ENCODE peak calls at places on chromosomes 1 and 21, in seven cellular contexts. Z is CD8-positive, alpha-beta memory T cell; V is body of pancreas; L is esophagus squamous epithelium; O is aorta; I is mammary epithelial cell; B is heart left ventricle. D is an unnamed sample. For H3K27me3 and H3K36me3, the result is how much of the 10 kb centered on the place peaks cover.

GRCh38 chr1:97050501-97050900 is 328.9 kb downstream of the PTBP2 start:
- DNase-seq in O (no peak), B (no peak), L (no peak), V (no peak), Z (no peak), I (no peak), D (peak)

GRCh38 chr1:110508038-110508437 is 10.9 kb downstream of the KCNA10 start:
- DNase-seq in O (no peak), V (peak), Z (no peak), B (peak), L (no peak), I (no peak), D (peak)

GRCh38 chr1:51331206-51332100 is 1.1 kb upstream of the TTC39A start:
- DNase-seq in O (no peak), Z (no peak), I (peak), L (no peak), V (peak), B (no peak), D (peak)

GRCh38 chr1:241706967-241707366 is 54.9 kb downstream of the WDR64 start:
- DNase-seq in Z (peak), V (no peak), O (no peak), L (no peak), I (peak), B (no peak), D (no peak)

GRCh38 chr1:2935184-2935583 is 86.1 kb upstream of the ACTRT2 start:
- DNase-seq in B (peak), Z (no peak), O (peak), V (no peak), L (no peak), I (no peak), D (no peak)

GRCh38 chr1:53738205-53739108 is 507 bp downstream of the GLIS1 start:
- DNase-seq in B (no peak), O (peak), Z (no peak), L (no peak), V (no peak), I (peak), D (peak)

GRCh38 chr1:187516874-187517273 is 688.1 kb downstream of the PLA2G4A start:
- DNase-seq in V (no peak), O (no peak), B (no peak), L (no peak), I (peak), Z (no peak), D (no peak)

GRCh38 chr1:29281531-29281930 is 45.2 kb downstream of the PTPRU start:
- DNase-seq in B (no peak), I (no peak), V (no peak), Z (no peak), O (no peak), L (no peak), D (no peak)

GRCh38 chr1:61079276-61079897 is 3.0 kb upstream of the NFIA start:
- DNase-seq in L (no peak), V (no peak), O (no peak), Z (no peak), I (no peak), B (no peak), D (no peak)

GRCh38 chr1:9004731-9005708 is 21.2 kb downstream of the SLC2A7 start:
- DNase-seq in B (peak), O (peak), L (peak), V (peak), Z (peak), I (peak), D (peak)

GRCh38 chr1:66739401-66740157 is 12.7 kb upstream of the DYNLT5 start:
- DNase-seq in Z (no peak), I (no peak), B (no peak), L (no peak), O (peak), V (no peak), D (no peak)

GRCh38 chr1:233240839-233241682 is 54.5 kb downstream of the PCNX2 start:
- DNase-seq in L (no peak), I (no peak), Z (no peak), O (peak), B (peak), V (peak), D (peak)

GRCh38 chr1:41874903-41875411 is 43.8 kb downstream of the HIVEP3 start:
- DNase-seq in I (no peak), O (no peak), V (no peak), Z (no peak), B (no peak), L (no peak), D (no peak)

GRCh38 chr1:185157599-185158469 is 867 bp downstream of the SWT1 start:
- DNase-seq in Z (no peak), I (peak), L (no peak), B (no peak), V (no peak), O (no peak), D (no peak)

GRCh38 chr1:65254320-65255087 is 54.8 kb upstream of the DNAJC6 start:
- DNase-seq in V (peak), L (no peak), B (peak), O (peak), Z (peak), I (peak), D (peak)

GRCh38 chr1:60978421-60979357 is 103.7 kb upstream of the NFIA start:
- DNase-seq in V (peak), B (no peak), I (peak), L (no peak), O (no peak), Z (peak), D (peak)

GRCh38 chr21:45363921-45364463 is 41.0 kb upstream of the COL18A1 start:
- DNase-seq in B (peak), Z (no peak), O (peak), I (peak), L (no peak), V (peak), D (no peak)
- H3K4me3 ChIP-seq in B (peak), Z (no peak), O (no peak), I (no peak), L (peak), V (no peak), D (no peak)

DNA sequence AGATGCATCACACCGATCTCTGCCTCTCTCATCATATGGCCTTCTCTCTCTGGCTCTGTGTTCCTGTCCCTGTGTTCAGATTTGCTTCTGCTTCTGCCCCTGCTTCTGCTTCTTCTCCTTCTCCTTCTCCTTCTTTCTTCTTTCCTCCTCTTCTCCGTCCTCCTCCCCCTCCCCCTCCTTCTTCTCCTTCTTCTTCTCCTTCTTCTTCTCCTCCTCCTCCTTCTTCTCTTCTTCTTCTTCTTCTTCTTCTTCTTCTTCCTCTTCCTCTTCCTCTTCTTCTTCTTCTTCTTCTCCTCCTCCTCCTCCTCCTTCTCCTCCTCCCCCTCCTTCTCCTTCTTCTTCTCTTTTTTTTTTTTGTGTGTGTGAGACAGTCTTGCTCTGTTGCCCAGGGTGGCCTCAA is 139.9 kb upstream of the KLHDC7A start:
- DNase-seq in B (no peak), O (no peak), Z (no peak), I (no peak), V (no peak), L (no peak), D (no peak)
- H3K27me3 ChIP-seq in B (under half), O (under half), Z (under half), I (under half), V (under half), L (under half), D (under half)

GRCh38 chr21:37095821-37096220 is 22.8 kb downstream of the TTC3 start:
- DNase-seq in I (no peak), V (no peak), L (no peak), Z (no peak), B (no peak), O (no peak), D (no peak)
- H3K36me3 ChIP-seq in I (under half), V (under half), L (half or more), Z (under half), B (half or more), O (under half), D (under half)

GRCh38 chr1:211605613-211606326 is 26.8 kb upstream of the SLC30A1 start:
- DNase-seq in B (no peak), L (no peak), Z (no peak), O (no peak), I (no peak), V (no peak), D (no peak)

GRCh38 chr1:211606914-211607751 is 28.2 kb upstream of the SLC30A1 start:
- DNase-seq in Z (no peak), B (no peak), O (no peak), V (peak), I (no peak), L (peak), D (no peak)

GRCh38 chr1:211605034-211605433 is 26.1 kb upstream of the SLC30A1 start:
- DNase-seq in O (no peak), V (no peak), L (no peak), B (no peak), I (no peak), Z (no peak), D (no peak)

GRCh38 chr1:211607752-211608478 is 29.0 kb upstream of the SLC30A1 start:
- DNase-seq in L (no peak), Z (no peak), I (no peak), O (no peak), V (no peak), B (no peak), D (no peak)

GRCh38 chr1:211606327-211606913 is 27.5 kb upstream of the SLC30A1 start:
- DNase-seq in Z (no peak), O (no peak), B (no peak), I (no peak), V (no peak), L (no peak), D (no peak)
- H3K4me3 ChIP-seq in Z (peak), O (no peak), B (peak), I (no peak), V (no peak), L (no peak), D (no peak)

DNA sequence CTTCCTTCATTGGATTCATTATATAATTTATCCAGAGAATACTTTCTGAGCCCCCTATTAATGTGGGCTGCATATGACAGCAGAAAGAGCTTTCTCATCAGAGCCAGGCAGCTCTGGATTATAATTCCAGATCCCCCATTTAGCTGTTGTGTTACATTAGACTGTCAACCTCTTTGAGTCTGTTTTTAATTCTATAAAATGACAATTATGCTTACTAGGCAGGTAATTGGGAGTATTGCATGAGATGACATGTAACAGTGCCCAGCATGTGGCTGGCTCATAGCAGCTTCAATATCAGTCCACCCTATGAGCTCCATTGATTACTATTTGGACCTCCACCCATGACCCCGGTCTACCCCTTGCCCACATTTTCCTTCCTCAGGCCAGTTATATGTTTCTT is 49.6 kb downstream of the ABCA4 start:
- DNase-seq in Z (no peak), B (no peak), V (no peak), L (no peak), I (no peak), O (no peak), D (no peak)
- H3K27me3 ChIP-seq in Z (under half), B (under half), V (under half), L (under half), I (under half), O (under half), D (half or more)

DNA sequence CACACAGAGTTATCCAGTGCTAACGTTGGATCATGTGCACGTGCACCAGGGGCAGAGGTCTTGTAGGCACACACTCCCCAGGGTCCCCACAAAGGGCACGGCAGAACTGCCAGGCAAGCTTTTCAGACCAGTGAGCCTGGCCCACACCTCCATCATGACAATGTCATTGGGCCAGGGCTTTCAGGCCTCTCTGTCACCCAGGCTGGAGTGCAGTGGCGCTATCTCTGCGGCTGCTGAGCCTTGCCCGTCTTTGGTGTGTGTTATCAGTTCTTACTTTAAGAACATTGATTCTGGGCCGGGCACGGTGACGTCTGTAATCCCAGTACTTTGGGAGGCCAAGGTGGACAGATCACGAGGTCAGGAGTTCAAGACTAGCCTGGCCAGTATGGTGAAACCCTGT is 44.2 kb downstream of the PKNOX1 start:
- DNase-seq in O (no peak), I (no peak), Z (no peak), L (no peak), V (no peak), B (no peak), D (no peak)
- H3K36me3 ChIP-seq in O (under half), I (under half), Z (under half), L (half or more), V (under half), B (half or more), D (under half)

GRCh38 chr1:160399544-160400283 is 650 bp upstream of the VANGL2 start:
- DNase-seq in Z (no peak), L (no peak), I (no peak), V (no peak), O (no peak), B (no peak), D (peak)
- H3K4me3 ChIP-seq in Z (no peak), L (peak), I (no peak), V (peak), O (no peak), B (peak), D (peak)

GRCh38 chr1:5232537-5232936 is 578.1 kb downstream of the AJAP1 start:
- DNase-seq in Z (no peak), L (no peak), V (no peak), I (no peak), B (no peak), O (no peak), D (no peak)
- H3K27me3 ChIP-seq in Z (under half), L (under half), V (under half), I (under half), B (under half), O (under half), D (under half)

DNA sequence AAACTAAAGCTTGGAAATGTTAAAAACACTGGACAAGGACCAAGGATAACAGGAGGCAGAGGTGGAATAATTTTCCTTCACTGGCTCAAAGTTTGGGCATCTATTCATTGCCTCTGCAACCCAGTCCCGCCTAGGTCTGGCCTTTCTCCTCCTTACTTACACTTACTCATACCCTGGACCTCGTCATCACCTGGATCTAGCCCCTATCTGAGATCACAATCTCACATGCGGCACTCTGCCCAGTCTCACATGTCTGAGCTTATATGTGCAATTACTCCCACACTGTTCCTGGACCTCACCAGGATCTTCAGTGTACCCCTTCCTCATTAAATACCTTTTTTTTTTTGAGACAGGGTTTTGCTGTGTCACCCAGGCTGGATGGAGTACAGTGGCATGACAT is 37.6 kb downstream of the NVL start:
- DNase-seq in O (no peak), I (peak), B (no peak), Z (no peak), V (no peak), L (no peak), D (no peak)
- H3K36me3 ChIP-seq in O (under half), I (under half), B (half or more), Z (under half), V (under half), L (half or more), D (under half)

GRCh38 chr1:7960165-7960564 is 1.3 kb upstream of the PARK7 start:
- DNase-seq in B (no peak), V (no peak), L (no peak), O (no peak), Z (no peak), I (no peak), D (no peak)

GRCh38 chr1:7953850-7954609 is 7.5 kb upstream of the PARK7 start:
- DNase-seq in Z (peak), V (peak), O (peak), L (peak), B (peak), I (peak), D (no peak)

GRCh38 chr1:7956218-7957032 is 5.1 kb upstream of the PARK7 start:
- DNase-seq in I (no peak), L (no peak), B (no peak), Z (no peak), V (no peak), O (no peak), D (no peak)

GRCh38 chr1:7948950-7949349 is 8.3 kb upstream of the TNFRSF9 start:
- DNase-seq in B (no peak), Z (no peak), V (no peak), O (no peak), L (no peak), I (peak), D (no peak)

GRCh38 chr1:7954683-7955082 is 6.8 kb upstream of the PARK7 start:
- DNase-seq in L (no peak), O (no peak), Z (no peak), I (no peak), B (no peak), V (no peak), D (no peak)
- H3K4me3 ChIP-seq in L (peak), O (peak), Z (peak), I (peak), B (peak), V (peak), D (no peak)